ENCODE peak calls at places on chromosome 10, in nine cellular contexts. D is SK-N-SH, G is adrenal gland, N is ovary, H is K562, I is neural progenitor cell, X is thyroid gland, Y is Peyer's patch, V is foreskin keratinocyte. S is an unnamed sample.

GRCh38 chr10:30786131-30786530 is 156.6 kb upstream of the LYZL2 start:
- DNase-seq in V (peak; percentile 11), X (peak; percentile 37), G (no peak), N (no peak), Y (no peak), H (no peak), D (no peak), I (no peak), S (no peak)

GRCh38 chr10:70459061-70459770 is 17.7 kb upstream of the NODAL start:
- DNase-seq in H (peak; percentile 29), G (peak; percentile 49), I (peak; percentile 42), D (no peak), Y (no peak), V (no peak), N (no peak), X (no peak), S (no peak)

GRCh38 chr10:46557319-46558140 is 1.1 kb upstream of the GPRIN2 start:
- DNase-seq in H (no peak), D (no peak), G (peak; percentile 13), N (peak; percentile 34), X (no peak), I (no peak), Y (peak; percentile 50), V (no peak), S (no peak)

GRCh38 chr10:93110472-93111146 is 36.9 kb downstream of the CYP26A1 start:
- DNase-seq in I (no peak), D (no peak), H (no peak), G (no peak), Y (no peak), X (no peak), V (no peak), N (no peak), S (no peak)

GRCh38 chr10:31886885-31887284 is 41.7 kb downstream of the ARHGAP12 start:
- DNase-seq in I (no peak), G (no peak), X (no peak), H (no peak), D (no peak), V (no peak), N (no peak), Y (no peak), S (no peak)

GRCh38 chr10:132974886-132975881 is 32.8 kb upstream of the CFAP46 start:
- DNase-seq in G (no peak), X (no peak), D (no peak), H (no peak), Y (no peak), N (no peak), V (no peak), I (no peak), S (no peak)

GRCh38 chr10:99784731-99785441 is 2.4 kb downstream of the ABCC2 start:
- DNase-seq in I (no peak), Y (no peak), X (no peak), N (no peak), H (peak; percentile 37), D (no peak), V (no peak), G (no peak), S (no peak)

GRCh38 chr10:102596506-102596971 is 47.7 kb upstream of the TRIM8 start:
- DNase-seq in I (peak; percentile 85), H (peak; percentile 72), G (peak; percentile 64), D (peak; percentile 76), Y (peak; percentile 66), V (peak; percentile 42), N (no peak), X (peak; percentile 60), S (peak; percentile 83)

GRCh38 chr10:75234683-75235374 is 928 bp downstream of the COMTD1 start:
- DNase-seq in H (peak; percentile 68), V (no peak), G (no peak), N (no peak), Y (no peak), D (peak; percentile 59), X (peak; percentile 52), I (peak; percentile 85), S (peak; percentile 73)
- TF ChIP-seq CTCF in H (peak; percentile 29), V (peak; percentile 26), G (no peak), N (peak; percentile 9), Y (no peak), D (no peak), X (no peak), I (peak; percentile 39), S (no peak)

GRCh38 chr10:122688293-122688989 is 11.2 kb downstream of the C10orf120 start:
- DNase-seq in Y (no peak), V (no peak), X (no peak), N (no peak), H (no peak), I (no peak), G (peak; percentile 14), D (no peak), S (peak; percentile 22)
- H3K27ac ChIP-seq in Y (no peak overlapping the region), V (no peak overlapping the region), X (no peak overlapping the region), N (no peak overlapping the region), H (no peak overlapping the region), I (no peak overlapping the region), G (peak overlapping the region; percentile 47), D (no peak overlapping the region), S (peak overlapping the region; percentile 28)

GRCh38 chr10:130045091-130045652 is 65.5 kb downstream of the C10orf143 start:
- DNase-seq in Y (peak; percentile 21), I (peak; percentile 63), X (no peak), D (no peak), V (no peak), H (peak; percentile 9), N (no peak), G (no peak), S (no peak)
- TF ChIP-seq CTCF in Y (no peak), I (peak; percentile 59), X (no peak), D (no peak), V (peak; percentile 54), H (peak; percentile 29), N (no peak), G (no peak), S (no peak)

GRCh38 chr10:131706476-131706875 is 194.3 kb upstream of the PPP2R2D start:
- DNase-seq in Y (no peak), H (no peak), I (no peak), N (no peak), D (no peak), V (no peak), X (no peak), G (no peak), S (no peak)
- H3K27ac ChIP-seq in Y (no peak overlapping the region), H (no peak overlapping the region), I (no peak overlapping the region), N (no peak overlapping the region), D (no peak overlapping the region), V (no peak overlapping the region), X (no peak overlapping the region), G (no peak overlapping the region), S (no peak overlapping the region)

GRCh38 chr10:130341325-130341724 is 205.1 kb downstream of the GLRX3 start:
- DNase-seq in G (no peak), Y (no peak), H (peak; percentile 40), X (no peak), V (no peak), I (peak; percentile 78), D (peak; percentile 74), N (no peak), S (peak; percentile 74)
- TF ChIP-seq CTCF in G (peak; percentile 45), Y (peak; percentile 40), H (peak; percentile 69), X (no peak), V (no peak), I (peak; percentile 83), D (no peak), N (no peak), S (peak; percentile 54)

GRCh38 chr10:131536676-131537075 is 225.2 kb upstream of the TCERG1L start:
- DNase-seq in H (no peak), V (no peak), Y (no peak), N (no peak), I (no peak), G (no peak), D (no peak), X (no peak), S (no peak)
- H3K27ac ChIP-seq in H (no peak overlapping the region), V (no peak overlapping the region), Y (no peak overlapping the region), N (no peak overlapping the region), I (no peak overlapping the region), G (no peak overlapping the region), D (no peak overlapping the region), X (no peak overlapping the region), S (no peak overlapping the region)

DNA sequence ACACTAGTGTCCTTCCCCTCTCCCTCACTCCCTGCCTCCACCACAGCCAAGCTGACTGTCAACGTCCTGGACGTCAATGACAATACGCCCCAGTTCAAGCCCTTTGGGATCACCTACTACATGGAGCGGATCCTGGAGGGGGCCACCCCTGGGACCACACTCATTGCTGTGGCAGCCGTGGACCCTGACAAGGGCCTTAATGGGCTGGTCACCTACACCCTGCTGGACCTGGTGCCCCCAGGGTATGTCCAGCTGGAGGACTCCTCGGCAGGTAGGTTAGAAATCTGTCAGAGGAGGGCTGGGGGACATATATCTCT is 24.9 kb upstream of the VSIR start:
- DNase-seq in H (no peak), Y (no peak), G (no peak), I (no peak), V (no peak), D (no peak), N (no peak), X (no peak), S (no peak)
- TF ChIP-seq CTCF in H (no peak), Y (no peak), G (no peak), I (no peak), V (no peak), D (no peak), N (no peak), X (no peak), S (no peak)

GRCh38 chr10:87585565-87586514 is 73.8 kb upstream of the PAPSS2 start:
- DNase-seq in H (peak; percentile 47), V (peak; percentile 80), Y (peak; percentile 55), G (peak; percentile 17), D (no peak), N (no peak), X (no peak), I (no peak), S (peak; percentile 86)
- H3K27ac ChIP-seq in H (no peak overlapping the region), V (no peak overlapping the region), Y (no peak overlapping the region), G (no peak overlapping the region), D (no peak overlapping the region), N (no peak overlapping the region), X (no peak overlapping the region), I (no peak overlapping the region), S (peak overlapping the region; percentile 76)